ENCODE peak calls at places on chromosome 15, in nine cellular contexts. H, J, K, D, F, V, S, T and C are unnamed samples.

GRCh38 chr15:39852237-39852636 is 67.8 kb downstream of the GPR176 start:
- DNase-seq in S (no peak), V (no peak), H (no peak), F (no peak), J (peak), K (no peak), D (no peak), T (no peak), C (peak)

GRCh38 chr15:64137226-64137833 is 14.2 kb upstream of the SNX22 start:
- DNase-seq in J (no peak), F (peak), V (peak), D (peak), H (no peak), S (no peak), K (no peak), T (no peak), C (no peak)

GRCh38 chr15:98953000-98953776 is 54.4 kb downstream of the PGPEP1L start:
- DNase-seq in J (no peak), D (no peak), V (no peak), H (peak), F (no peak), S (no peak), T (no peak), K (no peak), C (no peak)

GRCh38 chr15:36905908-36906307 is 194.4 kb downstream of the MEIS2 start:
- DNase-seq in V (no peak), J (peak), H (no peak), S (peak), D (no peak), F (no peak), K (no peak), T (no peak), C (peak)

GRCh38 chr15:76190070-76190564 is 121.2 kb downstream of the ETFA start:
- DNase-seq in J (no peak), S (no peak), H (no peak), T (no peak), V (no peak), F (no peak), K (no peak), D (no peak), C (no peak)

GRCh38 chr15:81886080-81886479 is 159.7 kb downstream of the MEX3B start:
- DNase-seq in K (no peak), V (no peak), H (no peak), S (no peak), T (no peak), D (no peak), F (no peak), J (no peak), C (no peak)

GRCh38 chr15:78272776-78273175 is 8.4 kb downstream of the DNAJA4 start:
- DNase-seq in D (no peak), V (no peak), F (no peak), K (no peak), J (no peak), H (no peak), S (no peak), T (no peak), C (no peak)

GRCh38 chr15:90294601-90295269 is 29.3 kb downstream of the NGRN start:
- DNase-seq in K (no peak), J (no peak), T (no peak), H (no peak), S (no peak), D (no peak), F (peak), V (no peak), C (no peak)